ENCODE peak calls at places on chromosomes 4 and X, in ten cellular contexts. V is stomach, W is upper lobe of left lung, K is HepG2, B is transverse colon, E is K562, T is sigmoid colon, L is esophagus muscularis mucosa, H is SK-N-SH, I is GM12878. R is an unnamed sample.

GRCh38 chrX:92249125-92249524 is 469.9 kb downstream of the PCDH11X start:
- DNase-seq in T (no peak), L (no peak), K (no peak), I (no peak), H (no peak), E (no peak), V (no peak), W (no peak), B (no peak), R (no peak)

GRCh38 chrX:102067966-102068723 is 57.3 kb upstream of the TCEAL2 start:
- DNase-seq in E (no peak), T (no peak), H (peak; percentile 10), W (no peak), B (no peak), I (peak; percentile 1), K (peak; percentile 1), L (no peak), V (no peak), R (no peak)

GRCh38 chr4:82599336-82599735 is 37.5 kb upstream of the TMEM150C start:
- DNase-seq in I (no peak), E (no peak), B (no peak), K (peak; percentile 51), L (no peak), T (no peak), H (no peak), W (no peak), V (no peak), R (no peak)

GRCh38 chrX:21745756-21746155 is 12.2 kb downstream of the SMPX start:
- DNase-seq in B (peak; percentile 28), T (no peak), E (peak; percentile 23), H (peak; percentile 15), K (no peak), W (no peak), V (peak; percentile 36), L (no peak), I (no peak), R (no peak)

GRCh38 chr4:183504930-183505555 is at the start of gene ING2:
- DNase-seq in T (no peak), K (peak; percentile 18), E (peak; percentile 80), W (peak; percentile 85), B (no peak), L (peak; percentile 93), I (no peak), V (no peak), H (peak; percentile 89), R (peak; percentile 84)

GRCh38 chr4:81085291-81085690 is 54.8 kb downstream of the BMP3 start:
- DNase-seq in E (no peak), K (no peak), W (no peak), T (no peak), L (no peak), V (no peak), H (no peak), I (no peak), B (no peak), R (no peak)

GRCh38 chr4:86921608-86922252 is 13.1 kb upstream of the AFF1 start:
- DNase-seq in I (no peak), T (no peak), K (no peak), B (no peak), L (no peak), H (no peak), W (no peak), V (no peak), E (no peak), R (no peak)

GRCh38 chrX:152028611-152029010 is 54.1 kb upstream of the GABRE start:
- DNase-seq in V (no peak), H (no peak), L (no peak), W (no peak), T (no peak), E (no peak), B (no peak), I (no peak), K (peak; percentile 25), R (no peak)

GRCh38 chr4:16048639-16049448 is 35.0 kb downstream of the PROM1 start:
- DNase-seq in T (no peak), V (no peak), E (no peak), K (no peak), W (no peak), H (no peak), B (no peak), I (no peak), L (no peak), R (no peak)

GRCh38 chrX:1443496-1444075 is 9.1 kb downstream of the ASMTL start:
- DNase-seq in B (no peak), T (peak; percentile 46), H (no peak), I (no peak), V (no peak), W (peak; percentile 10), E (no peak), K (no peak), L (no peak), R (peak; percentile 55)

GRCh38 chrX:37420179-37420578 is 71.0 kb downstream of the PRRG1 start:
- DNase-seq in I (no peak), K (no peak), W (no peak), T (no peak), H (no peak), L (no peak), V (no peak), B (no peak), E (no peak), R (no peak)

GRCh38 chrX:152819732-152820131 is 10.8 kb downstream of the CETN2 start:
- DNase-seq in W (no peak), B (no peak), I (no peak), V (no peak), K (no peak), T (no peak), H (no peak), E (no peak), L (no peak), R (no peak)

GRCh38 chrX:2928127-2928582 is 984 bp downstream of the ARSD start:
- DNase-seq in E (no peak), T (peak; percentile 74), V (peak; percentile 54), W (peak; percentile 65), L (peak; percentile 92), B (peak; percentile 53), H (peak; percentile 80), K (peak; percentile 55), I (no peak), R (peak; percentile 76)

GRCh38 chrX:30795981-30796958 is 92.8 kb downstream of the TAB3 start:
- DNase-seq in L (no peak), T (no peak), W (no peak), B (no peak), E (no peak), I (no peak), V (peak; percentile 15), K (no peak), H (no peak), R (no peak)

DNA sequence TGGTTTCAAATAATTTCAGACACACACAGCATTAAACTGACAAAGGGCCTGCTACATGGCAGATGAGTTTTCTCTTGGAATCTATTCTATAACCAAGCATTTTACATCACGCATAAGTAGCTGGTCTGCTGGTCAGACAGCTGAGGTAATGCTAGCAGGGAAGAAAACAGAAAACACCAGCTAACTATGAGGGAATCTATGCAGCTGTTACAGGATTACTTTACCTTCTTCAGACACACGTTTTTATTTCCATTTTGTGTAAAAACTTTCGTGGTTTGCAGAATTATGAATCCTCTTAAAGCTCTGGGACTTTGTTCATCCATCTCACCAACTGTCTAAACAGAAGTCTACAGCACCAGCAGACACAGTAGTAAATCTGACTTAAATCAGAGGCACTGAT is 42.0 kb downstream of the MFAP3L start:
- DNase-seq in L (no peak), V (no peak), E (no peak), H (no peak), T (no peak), K (no peak), W (no peak), I (no peak), B (no peak), R (no peak)
- TF ChIP-seq EP300 in L (no peak), V (no peak), E (no peak), H (no peak), T (no peak), K (no peak), W (no peak), I (no peak), B (no peak), R (no peak)

GRCh38 chr4:76690906-76691275 is 207.1 kb downstream of the SOWAHB start:
- DNase-seq in B (no peak), W (no peak), E (no peak), L (no peak), H (no peak), I (no peak), V (no peak), T (no peak), K (no peak), R (no peak)
- H3K4me3 ChIP-seq in B (no peak overlapping the region), W (no peak overlapping the region), E (no peak overlapping the region), L (peak overlapping the region; percentile 81), H (peak overlapping the region; percentile 79), I (no peak overlapping the region), V (peak overlapping the region; percentile 57), T (peak overlapping the region; percentile 60), K (no peak overlapping the region), R (no peak overlapping the region)

DNA sequence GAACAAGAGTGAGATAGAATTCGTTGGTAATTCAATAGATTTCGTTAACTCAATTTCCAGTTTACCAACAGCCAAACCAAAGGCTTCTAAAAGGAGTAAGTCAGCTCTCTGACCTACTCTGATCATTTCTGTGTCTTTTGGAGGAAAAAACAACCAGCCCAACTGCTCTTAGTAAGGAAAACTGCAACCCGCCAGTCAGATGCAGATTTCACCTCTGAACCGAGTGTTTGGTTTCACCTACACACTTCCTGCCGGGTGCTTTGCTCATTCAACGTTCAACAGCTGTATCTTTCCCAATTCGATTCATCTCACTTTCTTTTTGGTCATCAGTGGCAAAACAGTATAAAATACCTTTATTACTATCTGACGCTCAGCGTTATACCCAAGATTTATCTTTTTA is 24.5 kb downstream of the TMSB4X start:
- DNase-seq in I (no peak), H (no peak), W (no peak), L (no peak), K (no peak), E (no peak), V (no peak), T (no peak), B (no peak), R (no peak)
- TF ChIP-seq POLR2AphosphoS5 in I (peak; percentile 75), H (no peak), W (no peak), L (no peak), K (no peak), E (no peak), V (no peak), T (no peak), B (no peak), R (no peak)

GRCh38 chr4:176971576-176972105 is 178.9 kb upstream of the VEGFC start:
- DNase-seq in H (no peak), K (no peak), E (no peak), W (no peak), T (no peak), I (no peak), B (no peak), V (no peak), L (no peak), R (no peak)

GRCh38 chr4:176969011-176969410 is 176.3 kb upstream of the VEGFC start:
- DNase-seq in V (no peak), H (no peak), I (no peak), T (no peak), B (no peak), W (no peak), E (no peak), L (no peak), K (no peak), R (no peak)

GRCh38 chr4:176970853-176971252 is 178.1 kb upstream of the VEGFC start:
- DNase-seq in L (no peak), I (no peak), T (no peak), W (no peak), B (no peak), E (no peak), V (no peak), K (no peak), H (no peak), R (no peak)

GRCh38 chr4:176964116-176964691 is 171.5 kb upstream of the VEGFC start:
- DNase-seq in T (no peak), E (no peak), B (no peak), H (no peak), W (no peak), K (no peak), I (no peak), V (no peak), L (no peak), R (no peak)

GRCh38 chr4:176967586-176967985 is 174.9 kb upstream of the VEGFC start:
- DNase-seq in L (no peak), E (no peak), T (no peak), B (no peak), V (no peak), I (no peak), H (no peak), W (no peak), K (no peak), R (no peak)
- TF ChIP-seq EP300 in L (no peak), E (no peak), T (no peak), B (no peak), V (no peak), I (no peak), H (no peak), W (no peak), K (no peak), R (no peak)